ENCODE peak calls at places on chromosome 22, in five cellular contexts. One of them, this sample, is unnamed.

GRCh38 chr22:39434243-39434653 is 22.6 kb upstream of the MGAT3 start:
- DNase-seq in substantia nigra: peak; percentile 70
- DNase-seq in GM23248: peak; percentile 49
- DNase-seq in PC-9: no peak
- DNase-seq in left ventricle myocardium inferior: peak; percentile 52
- DNase-seq in this sample: no peak

GRCh38 chr22:36453855-36454378 is 27.5 kb downstream of the TXN2 start:
- DNase-seq in left ventricle myocardium inferior: no peak
- DNase-seq in PC-9: no peak
- DNase-seq in GM23248: no peak
- DNase-seq in substantia nigra: no peak
- DNase-seq in this sample: no peak

GRCh38 chr22:19169947-19170318 is 8.6 kb downstream of the SLC25A1 start:
- DNase-seq in PC-9: no peak
- DNase-seq in left ventricle myocardium inferior: no peak
- DNase-seq in substantia nigra: no peak
- DNase-seq in GM23248: no peak
- DNase-seq in this sample: no peak

GRCh38 chr22:22156716-22157499 is 87.7 kb upstream of the VPREB1 start:
- DNase-seq in PC-9: peak; percentile 27
- DNase-seq in left ventricle myocardium inferior: no peak
- DNase-seq in substantia nigra: no peak
- DNase-seq in GM23248: peak; percentile 72
- DNase-seq in this sample: peak; percentile 35

GRCh38 chr22:41762980-41763779 is 37.3 kb upstream of the CCDC134 start:
- DNase-seq in GM23248: no peak
- DNase-seq in substantia nigra: no peak
- DNase-seq in PC-9: peak; percentile 14
- DNase-seq in left ventricle myocardium inferior: no peak
- DNase-seq in this sample: peak; percentile 17

GRCh38 chr22:24583221-24583971 is 9.5 kb downstream of the LRRC75B start:
- DNase-seq in left ventricle myocardium inferior: no peak
- DNase-seq in GM23248: peak; percentile 28
- DNase-seq in substantia nigra: no peak
- DNase-seq in PC-9: peak; percentile 31
- DNase-seq in this sample: no peak

GRCh38 chr22:24775769-24776492 is 1.4 kb upstream of the PIWIL3 start:
- DNase-seq in GM23248: no peak
- DNase-seq in substantia nigra: no peak
- DNase-seq in PC-9: peak; percentile 46
- DNase-seq in left ventricle myocardium inferior: no peak
- DNase-seq in this sample: no peak

GRCh38 chr22:27270818-27271510 is 530.6 kb downstream of the MN1 start:
- DNase-seq in left ventricle myocardium inferior: peak; percentile 37
- DNase-seq in GM23248: no peak
- DNase-seq in substantia nigra: no peak
- DNase-seq in PC-9: no peak
- DNase-seq in this sample: no peak

GRCh38 chr22:43317252-43317651 is 25.9 kb downstream of the SCUBE1 start:
- DNase-seq in PC-9: no peak
- DNase-seq in GM23248: no peak
- DNase-seq in substantia nigra: no peak
- DNase-seq in left ventricle myocardium inferior: no peak
- DNase-seq in this sample: no peak

GRCh38 chr22:43326342-43326825 is 16.8 kb downstream of the SCUBE1 start:
- DNase-seq in substantia nigra: no peak
- DNase-seq in left ventricle myocardium inferior: no peak
- DNase-seq in GM23248: no peak
- DNase-seq in PC-9: no peak
- DNase-seq in this sample: no peak

GRCh38 chr22:43319661-43320486 is 23.3 kb downstream of the SCUBE1 start:
- DNase-seq in substantia nigra: no peak
- DNase-seq in PC-9: no peak
- DNase-seq in GM23248: no peak
- DNase-seq in left ventricle myocardium inferior: no peak
- DNase-seq in this sample: no peak

GRCh38 chr22:43325176-43325575 is 18.0 kb downstream of the SCUBE1 start:
- DNase-seq in substantia nigra: no peak
- DNase-seq in GM23248: no peak
- DNase-seq in left ventricle myocardium inferior: no peak
- DNase-seq in PC-9: no peak
- DNase-seq in this sample: no peak

GRCh38 chr22:43320943-43321900 is 21.9 kb downstream of the SCUBE1 start:
- DNase-seq in substantia nigra: no peak
- DNase-seq in left ventricle myocardium inferior: no peak
- DNase-seq in PC-9: no peak
- DNase-seq in GM23248: no peak
- DNase-seq in this sample: no peak
- H3K27ac ChIP-seq in substantia nigra: no peak overlapping the region
- H3K27ac ChIP-seq in left ventricle myocardium inferior: no peak overlapping the region
- H3K27ac ChIP-seq in PC-9: no peak overlapping the region
- H3K27ac ChIP-seq in GM23248: no peak overlapping the region
- H3K27ac ChIP-seq in this sample: no peak overlapping the region

DNA sequence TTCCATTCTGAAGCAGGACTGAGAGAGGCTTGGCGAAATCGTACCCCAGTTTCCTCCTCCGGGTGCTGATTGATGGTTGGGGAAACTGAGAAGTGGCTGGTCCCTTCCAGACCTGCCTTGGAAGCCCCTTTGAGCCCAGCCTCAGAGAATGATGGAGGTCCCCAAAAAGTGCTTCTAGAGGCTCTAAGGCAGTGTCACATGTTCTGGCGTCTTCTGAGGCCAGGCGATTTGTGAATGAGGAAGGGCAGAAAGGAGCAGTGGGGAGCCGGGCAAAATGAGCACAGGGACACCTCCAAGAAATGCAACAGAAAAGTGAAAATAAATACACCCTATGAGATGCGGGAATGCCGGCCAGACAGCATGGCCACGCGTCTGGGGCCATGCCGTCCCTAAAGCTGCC is 1.0 kb upstream of the LIF start:
- DNase-seq in GM23248: no peak
- DNase-seq in left ventricle myocardium inferior: no peak
- DNase-seq in substantia nigra: no peak
- DNase-seq in PC-9: no peak
- DNase-seq in this sample: no peak
- H3K27ac ChIP-seq in GM23248: no peak overlapping the region
- H3K27ac ChIP-seq in left ventricle myocardium inferior: no peak overlapping the region
- H3K27ac ChIP-seq in substantia nigra: no peak overlapping the region
- H3K27ac ChIP-seq in PC-9: peak overlapping the region; percentile 100
- H3K27ac ChIP-seq in this sample: no peak overlapping the region

DNA sequence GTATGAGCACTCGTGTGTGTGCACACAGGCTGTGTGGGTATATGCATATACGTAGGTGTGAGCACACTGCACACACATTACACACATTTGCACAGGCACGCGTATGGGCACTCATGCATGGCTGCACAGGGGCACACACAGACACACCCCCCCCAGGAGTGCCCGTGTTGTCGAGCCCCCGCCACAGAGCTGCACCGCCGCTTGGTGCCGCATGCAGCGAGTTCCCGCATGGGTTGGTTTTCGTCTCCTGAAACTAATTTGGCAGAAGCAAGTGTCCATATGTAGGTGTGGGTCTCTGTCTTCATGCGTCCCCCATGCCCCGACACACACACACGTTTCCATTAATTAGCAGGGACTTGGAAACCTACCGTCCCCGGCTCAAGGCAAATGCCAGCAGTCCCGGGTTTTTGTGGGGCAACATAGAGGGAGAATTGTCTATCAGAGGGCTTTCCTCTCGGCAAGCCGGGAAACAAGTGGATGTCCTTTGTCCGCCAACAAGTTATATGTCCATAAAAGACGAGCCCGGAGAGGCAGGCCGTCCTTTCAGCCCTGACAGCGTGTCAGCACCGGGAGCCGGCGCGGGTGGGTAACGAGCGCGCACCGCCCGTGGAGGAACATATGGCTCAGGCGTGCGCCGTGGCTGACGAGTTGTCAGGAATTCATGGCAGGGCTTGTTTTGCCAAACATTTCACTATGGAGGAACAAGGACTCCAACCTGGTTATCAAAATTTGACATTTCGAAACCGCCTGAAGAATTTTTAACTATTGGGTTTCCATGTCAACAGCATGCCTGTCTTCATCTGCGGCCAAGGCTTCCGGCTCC is 1291.6 kb downstream of the BRD1 start:
- DNase-seq in PC-9: no peak
- DNase-seq in GM23248: peak; percentile 24
- DNase-seq in left ventricle myocardium inferior: no peak
- DNase-seq in substantia nigra: peak; percentile 66
- DNase-seq in this sample: no peak
- H3K27ac ChIP-seq in PC-9: no peak overlapping the region
- H3K27ac ChIP-seq in GM23248: no peak overlapping the region
- H3K27ac ChIP-seq in left ventricle myocardium inferior: peak overlapping the region; percentile 12
- H3K27ac ChIP-seq in substantia nigra: peak overlapping the region; percentile 92
- H3K27ac ChIP-seq in this sample: no peak overlapping the region

GRCh38 chr22:32522237-32522636 is 47.6 kb downstream of the FBXO7 start:
- DNase-seq in left ventricle myocardium inferior: no peak
- DNase-seq in substantia nigra: no peak
- DNase-seq in PC-9: no peak
- DNase-seq in GM23248: no peak
- DNase-seq in this sample: no peak
- H3K27ac ChIP-seq in left ventricle myocardium inferior: no peak overlapping the region
- H3K27ac ChIP-seq in substantia nigra: no peak overlapping the region
- H3K27ac ChIP-seq in PC-9: no peak overlapping the region
- H3K27ac ChIP-seq in GM23248: no peak overlapping the region
- H3K27ac ChIP-seq in this sample: no peak overlapping the region

GRCh38 chr22:30830907-30831306 is 136.2 kb downstream of the OSBP2 start:
- DNase-seq in GM23248: peak; percentile 96
- DNase-seq in PC-9: peak; percentile 84
- DNase-seq in substantia nigra: no peak
- DNase-seq in left ventricle myocardium inferior: no peak
- DNase-seq in this sample: no peak
- H3K27ac ChIP-seq in GM23248: peak overlapping the region; percentile 89
- H3K27ac ChIP-seq in PC-9: peak overlapping the region; percentile 98
- H3K27ac ChIP-seq in substantia nigra: no peak overlapping the region
- H3K27ac ChIP-seq in left ventricle myocardium inferior: no peak overlapping the region
- H3K27ac ChIP-seq in this sample: no peak overlapping the region

DNA sequence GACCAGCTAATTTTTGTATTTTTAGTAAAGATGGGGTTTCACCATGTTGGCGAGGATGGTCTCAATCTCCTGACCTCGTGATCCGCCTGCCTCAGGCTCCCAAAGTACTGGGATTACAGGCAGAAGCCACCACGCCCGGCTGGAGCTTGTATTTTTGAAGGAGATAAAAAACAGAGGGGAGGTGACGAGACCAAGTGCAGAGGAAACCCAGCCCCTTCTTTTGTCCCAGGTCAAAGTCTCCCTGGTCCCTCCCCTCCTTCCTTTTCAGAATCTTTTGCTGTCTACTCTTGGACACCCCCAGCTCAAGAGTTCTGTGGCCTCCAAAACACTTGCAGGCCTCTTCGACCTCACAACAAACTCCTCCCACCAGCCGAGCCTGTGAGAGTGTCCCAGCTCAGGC is 12.2 kb upstream of the TMEM184B start:
- DNase-seq in left ventricle myocardium inferior: no peak
- DNase-seq in PC-9: no peak
- DNase-seq in substantia nigra: no peak
- DNase-seq in GM23248: no peak
- DNase-seq in this sample: no peak
- H3K27ac ChIP-seq in left ventricle myocardium inferior: peak overlapping the region; percentile 75
- H3K27ac ChIP-seq in PC-9: peak overlapping the region; percentile 88
- H3K27ac ChIP-seq in substantia nigra: no peak overlapping the region
- H3K27ac ChIP-seq in GM23248: peak overlapping the region; percentile 95
- H3K27ac ChIP-seq in this sample: no peak overlapping the region